ENCODE peak calls at places on chromosome 19, in ten cellular contexts. One of them, this sample, is unnamed.

GRCh38 chr19:53158119-53158656 is 665 bp downstream of the ZNF347 start:
- DNase-seq in activated CD8-positive, alpha-beta memory T cell treated with anti-CD3 and anti-CD28 coated beads for 48 hours: peak
- DNase-seq in T-helper 1 cell: peak
- DNase-seq in RPMI7951: peak
- DNase-seq in T-helper 2 cell: peak
- DNase-seq in endothelial cell: peak
- DNase-seq in stimulated activated CD8-positive, alpha-beta memory T cell treated with anti-CD3 and anti-CD28 coated beads, Interleukin-12 subunit alpha, Interleukin-12 subunit beta, amount 100 ng/mL, for 4 hours: peak
- DNase-seq in brain microvascular endothelial cell: no peak
- DNase-seq in body of pancreas: peak
- DNase-seq in mesothelial cell of epicardium: peak
- DNase-seq in this sample: no peak

GRCh38 chr19:42613666-42614065 is 18.9 kb upstream of the CEACAM8 start:
- DNase-seq in activated CD8-positive, alpha-beta memory T cell treated with anti-CD3 and anti-CD28 coated beads for 48 hours: no peak
- DNase-seq in T-helper 1 cell: no peak
- DNase-seq in RPMI7951: no peak
- DNase-seq in T-helper 2 cell: no peak
- DNase-seq in endothelial cell: no peak
- DNase-seq in stimulated activated CD8-positive, alpha-beta memory T cell treated with anti-CD3 and anti-CD28 coated beads, Interleukin-12 subunit alpha, Interleukin-12 subunit beta, amount 100 ng/mL, for 4 hours: no peak
- DNase-seq in brain microvascular endothelial cell: no peak
- DNase-seq in body of pancreas: no peak
- DNase-seq in mesothelial cell of epicardium: no peak
- DNase-seq in this sample: no peak

GRCh38 chr19:54325194-54325621 is 12.2 kb upstream of the LILRA5 start:
- DNase-seq in activated CD8-positive, alpha-beta memory T cell treated with anti-CD3 and anti-CD28 coated beads for 48 hours: no peak
- DNase-seq in T-helper 1 cell: peak
- DNase-seq in RPMI7951: peak
- DNase-seq in T-helper 2 cell: peak
- DNase-seq in endothelial cell: peak
- DNase-seq in stimulated activated CD8-positive, alpha-beta memory T cell treated with anti-CD3 and anti-CD28 coated beads, Interleukin-12 subunit alpha, Interleukin-12 subunit beta, amount 100 ng/mL, for 4 hours: no peak
- DNase-seq in brain microvascular endothelial cell: peak
- DNase-seq in body of pancreas: peak
- DNase-seq in mesothelial cell of epicardium: no peak
- DNase-seq in this sample: peak

GRCh38 chr19:16076958-16077611 is 790 bp downstream of the TPM4 start:
- DNase-seq in activated CD8-positive, alpha-beta memory T cell treated with anti-CD3 and anti-CD28 coated beads for 48 hours: no peak
- DNase-seq in T-helper 1 cell: no peak
- DNase-seq in RPMI7951: no peak
- DNase-seq in T-helper 2 cell: no peak
- DNase-seq in endothelial cell: peak
- DNase-seq in stimulated activated CD8-positive, alpha-beta memory T cell treated with anti-CD3 and anti-CD28 coated beads, Interleukin-12 subunit alpha, Interleukin-12 subunit beta, amount 100 ng/mL, for 4 hours: no peak
- DNase-seq in brain microvascular endothelial cell: no peak
- DNase-seq in body of pancreas: peak
- DNase-seq in mesothelial cell of epicardium: peak
- DNase-seq in this sample: no peak

GRCh38 chr19:8423821-8424223 is 10.7 kb downstream of the MARCHF2 start:
- DNase-seq in activated CD8-positive, alpha-beta memory T cell treated with anti-CD3 and anti-CD28 coated beads for 48 hours: no peak
- DNase-seq in T-helper 1 cell: no peak
- DNase-seq in RPMI7951: peak
- DNase-seq in T-helper 2 cell: no peak
- DNase-seq in endothelial cell: peak
- DNase-seq in stimulated activated CD8-positive, alpha-beta memory T cell treated with anti-CD3 and anti-CD28 coated beads, Interleukin-12 subunit alpha, Interleukin-12 subunit beta, amount 100 ng/mL, for 4 hours: no peak
- DNase-seq in brain microvascular endothelial cell: peak
- DNase-seq in body of pancreas: peak
- DNase-seq in mesothelial cell of epicardium: no peak
- DNase-seq in this sample: peak

GRCh38 chr19:2268861-2269243 is 12.6 kb upstream of the JSRP1 start:
- DNase-seq in activated CD8-positive, alpha-beta memory T cell treated with anti-CD3 and anti-CD28 coated beads for 48 hours: no peak
- DNase-seq in T-helper 1 cell: no peak
- DNase-seq in RPMI7951: no peak
- DNase-seq in T-helper 2 cell: no peak
- DNase-seq in endothelial cell: no peak
- DNase-seq in stimulated activated CD8-positive, alpha-beta memory T cell treated with anti-CD3 and anti-CD28 coated beads, Interleukin-12 subunit alpha, Interleukin-12 subunit beta, amount 100 ng/mL, for 4 hours: no peak
- DNase-seq in brain microvascular endothelial cell: no peak
- DNase-seq in body of pancreas: no peak
- DNase-seq in mesothelial cell of epicardium: no peak
- DNase-seq in this sample: no peak

GRCh38 chr19:30781519-30781918 is 409.3 kb downstream of the ZNF536 start:
- DNase-seq in activated CD8-positive, alpha-beta memory T cell treated with anti-CD3 and anti-CD28 coated beads for 48 hours: no peak
- DNase-seq in T-helper 1 cell: no peak
- DNase-seq in RPMI7951: no peak
- DNase-seq in T-helper 2 cell: no peak
- DNase-seq in endothelial cell: no peak
- DNase-seq in stimulated activated CD8-positive, alpha-beta memory T cell treated with anti-CD3 and anti-CD28 coated beads, Interleukin-12 subunit alpha, Interleukin-12 subunit beta, amount 100 ng/mL, for 4 hours: no peak
- DNase-seq in brain microvascular endothelial cell: no peak
- DNase-seq in body of pancreas: no peak
- DNase-seq in mesothelial cell of epicardium: no peak
- DNase-seq in this sample: no peak

GRCh38 chr19:572891-573825 is 762 bp downstream of the BSG start:
- DNase-seq in activated CD8-positive, alpha-beta memory T cell treated with anti-CD3 and anti-CD28 coated beads for 48 hours: no peak
- DNase-seq in T-helper 1 cell: no peak
- DNase-seq in RPMI7951: peak
- DNase-seq in T-helper 2 cell: no peak
- DNase-seq in endothelial cell: peak
- DNase-seq in stimulated activated CD8-positive, alpha-beta memory T cell treated with anti-CD3 and anti-CD28 coated beads, Interleukin-12 subunit alpha, Interleukin-12 subunit beta, amount 100 ng/mL, for 4 hours: no peak
- DNase-seq in brain microvascular endothelial cell: peak
- DNase-seq in body of pancreas: peak
- DNase-seq in mesothelial cell of epicardium: peak
- DNase-seq in this sample: no peak

GRCh38 chr19:14505488-14506239 is 9.7 kb upstream of the GIPC1 start:
- DNase-seq in activated CD8-positive, alpha-beta memory T cell treated with anti-CD3 and anti-CD28 coated beads for 48 hours: peak
- DNase-seq in T-helper 1 cell: peak
- DNase-seq in RPMI7951: peak
- DNase-seq in T-helper 2 cell: peak
- DNase-seq in endothelial cell: peak
- DNase-seq in stimulated activated CD8-positive, alpha-beta memory T cell treated with anti-CD3 and anti-CD28 coated beads, Interleukin-12 subunit alpha, Interleukin-12 subunit beta, amount 100 ng/mL, for 4 hours: peak
- DNase-seq in brain microvascular endothelial cell: peak
- DNase-seq in body of pancreas: peak
- DNase-seq in mesothelial cell of epicardium: peak
- DNase-seq in this sample: peak

GRCh38 chr19:45568732-45569131 is 15.9 kb downstream of the OPA3 start:
- DNase-seq in activated CD8-positive, alpha-beta memory T cell treated with anti-CD3 and anti-CD28 coated beads for 48 hours: no peak
- DNase-seq in T-helper 1 cell: no peak
- DNase-seq in RPMI7951: peak
- DNase-seq in T-helper 2 cell: no peak
- DNase-seq in endothelial cell: no peak
- DNase-seq in stimulated activated CD8-positive, alpha-beta memory T cell treated with anti-CD3 and anti-CD28 coated beads, Interleukin-12 subunit alpha, Interleukin-12 subunit beta, amount 100 ng/mL, for 4 hours: no peak
- DNase-seq in brain microvascular endothelial cell: no peak
- DNase-seq in body of pancreas: no peak
- DNase-seq in mesothelial cell of epicardium: no peak
- DNase-seq in this sample: peak